ENCODE peak calls at places on chromosomes 2 and 18, in six cellular contexts. G, P, W, Y, V and H are unnamed samples.

GRCh38 chr18:26920644-26921043 is 55.1 kb upstream of the AQP4 start:
- DNase-seq in G (no peak), P (no peak), W (no peak), Y (no peak), V (no peak), H (no peak)

GRCh38 chr2:74553892-74554820 is at the start of the genes DOK1 and LOXL3:
- DNase-seq in G (no peak), P (peak), W (no peak), Y (peak), V (peak), H (peak)

GRCh38 chr2:130150181-130151144 is 5.6 kb upstream of the CCDC74B start:
- DNase-seq in G (no peak), P (no peak), W (no peak), Y (peak), V (no peak), H (no peak)

GRCh38 chr2:19358242-19359020 is at the start of gene OSR1:
- DNase-seq in G (no peak), P (no peak), W (no peak), Y (peak), V (peak), H (peak)

GRCh38 chr18:75362435-75362834 is 65.1 kb downstream of the SMIM21 start:
- DNase-seq in G (no peak), P (no peak), W (no peak), Y (no peak), V (no peak), H (no peak)

GRCh38 chr2:7685342-7686015 is 768.3 kb downstream of the RNF144A start:
- DNase-seq in G (no peak), P (no peak), W (no peak), Y (no peak), V (no peak), H (no peak)

GRCh38 chr2:45734952-45735351 is 83.5 kb downstream of the PRKCE start:
- DNase-seq in G (no peak), P (no peak), W (no peak), Y (no peak), V (no peak), H (no peak)

GRCh38 chr2:118668431-118669424 is 178.7 kb downstream of the EN1 start:
- DNase-seq in G (peak), P (no peak), W (no peak), Y (no peak), V (peak), H (peak)

GRCh38 chr2:239765911-239766310 is 259.2 kb downstream of the NDUFA10 start:
- DNase-seq in G (no peak), P (no peak), W (no peak), Y (no peak), V (no peak), H (no peak)

GRCh38 chr2:111068435-111069058 is 52.2 kb upstream of the BCL2L11 start:
- DNase-seq in G (peak), P (no peak), W (no peak), Y (no peak), V (no peak), H (no peak)

GRCh38 chr2:85400951-85401805 is 9.0 kb downstream of the CAPG start:
- DNase-seq in G (no peak), P (no peak), W (no peak), Y (no peak), V (no peak), H (no peak)

GRCh38 chr2:12196495-12196894 is 450.1 kb downstream of the LPIN1 start:
- DNase-seq in G (no peak), P (no peak), W (no peak), Y (no peak), V (no peak), H (no peak)

GRCh38 chr2:180728928-180729559 is 251.4 kb upstream of the UBE2E3 start:
- DNase-seq in G (no peak), P (no peak), W (no peak), Y (no peak), V (no peak), H (no peak)

GRCh38 chr18:73487956-73488355 is 620.2 kb upstream of the NETO1 start:
- DNase-seq in G (no peak), P (no peak), W (no peak), Y (no peak), V (no peak), H (no peak)

GRCh38 chr18:78611201-78611800 is 368.3 kb upstream of the SALL3 start:
- DNase-seq in G (no peak), P (no peak), W (no peak), Y (no peak), V (no peak), H (no peak)

DNA sequence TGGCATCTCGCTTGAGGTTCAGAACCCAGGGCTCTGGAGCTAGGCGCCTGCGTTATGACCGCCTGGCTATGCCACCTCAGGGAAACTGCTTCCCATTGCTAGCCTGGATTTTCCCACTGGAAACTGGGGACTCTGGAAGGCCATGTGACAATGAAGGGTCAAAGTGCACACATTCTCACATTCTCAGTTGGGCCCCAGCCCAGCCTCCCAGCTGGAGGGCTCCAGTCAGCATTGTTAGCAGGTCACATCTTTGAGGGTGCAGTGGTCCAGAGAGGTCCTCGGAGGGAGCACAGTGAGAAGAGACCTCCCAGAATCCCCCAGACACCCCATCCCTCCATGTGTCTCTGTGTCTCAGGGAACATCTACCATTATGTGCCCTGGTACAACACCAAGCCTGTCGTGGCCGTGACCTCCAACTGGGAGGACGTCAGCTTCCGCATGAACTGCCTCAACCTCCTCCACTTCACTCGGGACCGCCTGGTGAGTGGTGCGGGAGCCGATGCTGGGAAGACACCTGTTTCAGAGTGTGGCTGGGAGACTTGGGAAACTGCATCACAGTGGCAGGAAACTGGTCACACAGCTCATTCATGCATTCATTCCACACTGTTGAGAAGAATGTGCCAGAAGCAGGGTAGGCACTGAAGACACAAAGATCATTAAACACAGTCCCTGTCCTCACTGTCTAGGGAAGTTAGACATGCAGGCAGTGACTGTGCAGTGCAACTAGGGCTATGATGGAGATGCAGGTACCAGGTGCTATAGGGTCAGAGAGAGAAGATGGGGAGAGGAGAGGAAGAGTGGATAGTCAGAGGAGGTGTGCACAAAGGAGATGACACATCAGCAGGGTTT is 41.6 kb downstream of the FER1L5 start:
- DNase-seq in G (no peak), P (no peak), W (no peak), Y (no peak), V (peak), H (no peak)
- TF ChIP-seq YY1 in G (no peak), P (no peak), W (no peak), Y (no peak), V (no peak), H (no peak)

DNA sequence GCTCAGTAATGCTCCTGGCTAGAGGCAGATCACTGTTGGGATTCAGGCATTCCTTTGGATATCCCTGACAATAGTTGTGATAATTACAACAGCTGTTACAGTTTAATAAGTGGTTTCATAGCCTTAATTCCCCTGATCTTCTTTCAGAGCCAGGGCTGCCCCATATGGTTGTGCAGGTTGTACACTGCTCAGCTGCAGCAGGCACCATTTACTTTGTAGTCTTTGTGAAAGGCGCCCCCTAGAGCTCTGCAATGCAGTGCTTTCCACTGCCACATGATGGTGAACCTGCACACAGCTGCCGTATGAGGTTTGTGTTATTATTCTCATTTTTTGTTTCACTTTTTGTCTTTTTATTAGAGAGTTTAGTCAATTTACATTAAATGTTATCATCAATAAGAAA is 239.1 kb downstream of the KCNS3 start:
- DNase-seq in G (peak), P (no peak), W (no peak), Y (peak), V (peak), H (peak)
- TF ChIP-seq ZNF274 in G (no peak), P (no peak), W (no peak), Y (no peak), V (no peak), H (no peak)

GRCh38 chr2:230865766-230866703 is 1.3 kb downstream of the ITM2C start:
- DNase-seq in G (no peak), P (no peak), W (no peak), Y (peak), V (no peak), H (no peak)
- H3K4me3 ChIP-seq in G (peak), P (no peak), W (peak), Y (peak), V (peak), H (peak)

DNA sequence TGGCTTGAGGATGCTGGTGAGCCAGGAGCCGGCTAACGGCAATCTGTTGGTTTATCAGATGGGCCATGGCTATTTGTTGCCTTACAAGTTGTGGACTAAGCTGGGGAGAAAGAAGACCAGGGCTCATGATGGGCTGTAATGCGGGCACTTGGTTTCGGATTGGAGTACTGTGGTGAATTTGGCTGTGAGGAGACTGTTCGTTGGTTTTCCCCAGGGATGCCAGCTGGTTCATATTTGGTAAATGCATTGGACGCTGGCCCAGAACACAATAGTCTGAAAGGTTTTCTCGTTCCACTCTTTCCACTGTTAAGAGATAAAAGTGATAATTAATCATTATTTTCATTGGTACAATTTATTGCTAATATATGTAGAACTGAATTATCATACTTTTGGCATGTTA is 108.9 kb downstream of the SATB2 start:
- DNase-seq in G (no peak), P (no peak), W (no peak), Y (no peak), V (no peak), H (no peak)
- TF ChIP-seq YY1 in G (no peak), P (no peak), W (no peak), Y (no peak), V (no peak), H (no peak)

GRCh38 chr2:25372405-25373268 is 30.9 kb upstream of the DNMT3A start:
- DNase-seq in G (no peak), P (no peak), W (no peak), Y (no peak), V (no peak), H (no peak)
- TF ChIP-seq ZNF274 in G (no peak), P (no peak), W (no peak), Y (no peak), V (no peak), H (no peak)

GRCh38 chr2:207779523-207779922 is 9.8 kb upstream of the FZD5 start:
- DNase-seq in G (no peak), P (no peak), W (no peak), Y (no peak), V (peak), H (no peak)

GRCh38 chr2:207775471-207775870 is 5.8 kb upstream of the FZD5 start:
- DNase-seq in G (no peak), P (no peak), W (no peak), Y (no peak), V (peak), H (no peak)

GRCh38 chr2:207777124-207777523 is 7.4 kb upstream of the FZD5 start:
- DNase-seq in G (no peak), P (no peak), W (no peak), Y (no peak), V (no peak), H (no peak)

GRCh38 chr2:207782238-207783030 is 12.7 kb upstream of the FZD5 start:
- DNase-seq in G (no peak), P (no peak), W (no peak), Y (no peak), V (peak), H (no peak)

DNA sequence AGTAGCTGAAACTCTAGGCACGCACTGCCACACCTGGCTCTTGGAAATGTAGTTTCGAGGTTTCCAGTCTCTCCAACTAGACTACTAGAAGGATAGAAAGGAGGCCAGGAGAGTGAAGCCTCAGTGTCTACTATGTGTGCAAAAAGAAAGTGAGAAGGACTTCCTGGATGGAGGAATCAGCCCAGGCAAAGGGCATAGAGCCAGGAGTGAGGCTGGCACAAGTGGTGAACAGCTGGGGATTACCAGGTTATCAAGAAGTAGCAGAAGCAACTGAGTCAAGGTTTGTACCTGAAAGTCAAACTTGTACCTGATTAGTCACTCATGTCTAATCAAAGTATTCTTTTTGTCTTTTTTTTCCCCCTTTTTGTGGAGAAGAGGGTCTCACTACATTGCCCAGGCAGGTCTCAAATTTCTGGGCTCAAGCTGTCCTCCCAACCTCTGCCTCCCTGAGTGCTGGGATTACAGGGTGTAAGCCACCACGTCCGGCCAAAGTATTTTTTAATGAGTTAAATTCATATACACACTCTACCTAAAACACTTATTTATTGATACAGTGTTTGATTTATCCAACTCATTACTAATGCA is 8.7 kb upstream of the FZD5 start:
- DNase-seq in G (no peak), P (no peak), W (no peak), Y (no peak), V (no peak), H (no peak)
- H3K4me3 ChIP-seq in G (no peak), P (no peak), W (no peak), Y (no peak), V (no peak), H (no peak)

DNA sequence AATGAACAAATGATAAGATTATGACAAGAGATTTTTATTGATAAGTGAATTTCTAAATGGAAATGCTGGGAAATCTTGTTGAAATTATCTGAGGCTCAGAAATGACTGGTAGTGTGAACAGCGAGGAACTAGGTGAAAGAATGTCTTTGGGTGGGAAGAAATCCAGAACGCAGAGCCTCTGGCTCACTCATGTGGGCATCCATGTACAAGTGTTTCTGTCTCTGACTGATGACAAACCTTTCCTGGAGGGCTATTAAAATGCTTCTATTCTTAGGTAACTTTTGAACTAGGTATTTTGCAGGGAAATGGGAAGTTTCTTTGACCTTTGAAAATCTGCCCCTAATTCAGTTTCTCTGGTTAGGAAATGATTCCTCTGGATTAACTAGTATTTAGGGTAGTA is 598.6 kb downstream of the SLC4A3 start:
- DNase-seq in G (no peak), P (no peak), W (no peak), Y (no peak), V (no peak), H (no peak)
- TF ChIP-seq YY1 in G (no peak), P (no peak), W (no peak), Y (no peak), V (no peak), H (no peak)

GRCh38 chr2:168519534-168520308 is 63.6 kb downstream of the CERS6 start:
- DNase-seq in G (no peak), P (no peak), W (no peak), Y (no peak), V (no peak), H (no peak)

GRCh38 chr2:168518555-168519066 is 62.5 kb downstream of the CERS6 start:
- DNase-seq in G (no peak), P (no peak), W (no peak), Y (peak), V (no peak), H (peak)

GRCh38 chr2:168514692-168515091 is 58.6 kb downstream of the CERS6 start:
- DNase-seq in G (no peak), P (no peak), W (no peak), Y (no peak), V (no peak), H (no peak)

GRCh38 chr2:168517801-168518200 is 61.7 kb downstream of the CERS6 start:
- DNase-seq in G (no peak), P (no peak), W (no peak), Y (no peak), V (no peak), H (no peak)

DNA sequence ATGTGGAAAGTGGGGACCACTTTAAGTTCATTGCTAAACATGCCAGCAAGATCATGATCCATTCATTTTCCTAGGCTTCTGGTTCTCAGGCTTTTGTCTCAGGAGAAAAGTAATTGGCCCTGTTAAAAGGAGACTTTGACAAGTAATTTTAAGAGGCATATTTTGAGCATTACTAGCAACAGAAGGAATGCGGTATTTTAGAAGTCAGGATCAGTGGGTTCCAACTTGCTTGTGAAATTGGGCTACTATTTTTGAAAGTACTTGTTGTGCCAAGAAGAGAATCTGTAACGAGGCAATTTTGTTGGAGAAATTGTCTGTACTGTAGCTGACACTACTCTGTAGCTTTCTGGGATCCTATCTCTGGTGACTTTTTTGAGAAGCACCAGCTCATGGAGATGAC is 59.4 kb downstream of the CERS6 start:
- DNase-seq in G (no peak), P (no peak), W (no peak), Y (no peak), V (no peak), H (no peak)
- TF ChIP-seq ZNF274 in G (no peak), P (no peak), W (no peak), Y (no peak), V (no peak), H (no peak)

DNA sequence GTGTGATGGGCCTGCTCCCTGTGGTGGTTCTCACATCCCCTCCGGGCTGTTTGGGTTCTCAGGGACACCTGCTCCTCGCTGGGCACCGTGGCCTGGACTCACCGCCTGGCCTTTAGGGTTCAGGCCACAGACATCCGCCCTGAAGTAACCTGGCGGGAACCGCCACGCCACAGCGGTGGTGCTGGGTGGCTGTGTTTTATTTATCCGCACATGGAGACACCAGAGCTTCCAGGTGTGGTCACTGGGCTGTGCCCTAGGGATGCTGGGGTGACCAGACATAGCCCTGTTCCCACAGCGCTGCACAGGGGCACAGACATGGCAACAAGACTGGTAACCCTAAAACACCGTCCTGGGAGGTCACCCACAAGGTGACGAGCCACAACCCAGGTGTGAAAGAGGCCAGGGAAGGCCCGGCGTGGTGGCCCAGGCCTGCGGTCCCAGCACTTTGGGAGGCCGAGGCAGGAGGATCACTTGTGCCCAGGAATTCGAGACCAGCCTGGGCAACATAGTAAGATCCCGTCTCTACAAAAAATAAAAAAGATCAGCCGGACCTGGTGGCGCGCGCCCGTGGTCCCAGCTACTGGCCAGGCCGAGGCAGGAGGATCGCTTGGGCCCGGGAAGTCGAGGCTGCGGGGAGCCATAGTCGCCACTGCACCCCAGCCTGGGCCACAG is 649 bp upstream of the HSBP1L1 start:
- DNase-seq in G (no peak), P (no peak), W (no peak), Y (no peak), V (no peak), H (no peak)
- H3K4me3 ChIP-seq in G (peak), P (no peak), W (peak), Y (peak), V (peak), H (peak)

GRCh38 chr2:151654085-151654484 is 80.2 kb downstream of the NEB start:
- DNase-seq in G (no peak), P (no peak), W (no peak), Y (no peak), V (no peak), H (no peak)
- TF ChIP-seq YY1 in G (no peak), P (no peak), W (no peak), Y (no peak), V (no peak), H (no peak)